ENCODE peak calls at places on chromosomes 11 and 22, in six cellular contexts. D is IMR-90, M is kidney, R is RWPE1, I is cardiac muscle cell, Y is neural progenitor cell. S is an unnamed sample.

GRCh38 chr11:3722100-3722499 is 50.9 kb upstream of the CHRNA10 start:
- DNase-seq in I (no peak), Y (no peak), D (no peak), M (no peak), R (no peak), S (no peak)

GRCh38 chr22:31896472-31896871 is 47.9 kb upstream of the YWHAH start:
- DNase-seq in D (no peak), I (no peak), R (no peak), M (no peak), Y (no peak), S (no peak)

GRCh38 chr11:9277176-9277575 is 12.0 kb upstream of the DENND5A start:
- DNase-seq in Y (no peak), M (no peak), R (no peak), D (no peak), I (no peak), S (no peak)

GRCh38 chr22:37491106-37491505 is 4.9 kb upstream of the MFNG start:
- DNase-seq in I (no peak), Y (no peak), R (no peak), M (no peak), D (no peak), S (no peak)

GRCh38 chr11:96154802-96155520 is 188.0 kb downstream of the MAML2 start:
- DNase-seq in D (peak), M (no peak), I (peak), Y (no peak), R (no peak), S (no peak)

GRCh38 chr11:116835042-116835772 is 2.2 kb downstream of the APOA1 start:
- DNase-seq in R (no peak), Y (no peak), I (no peak), M (no peak), D (no peak), S (no peak)

GRCh38 chr11:46888636-46889035 is 29.7 kb downstream of the LRP4 start:
- DNase-seq in M (no peak), R (no peak), Y (no peak), D (no peak), I (no peak), S (no peak)

GRCh38 chr11:110713469-110713776 is 1.2 kb upstream of the ARHGAP20 start:
- DNase-seq in M (peak), D (no peak), R (no peak), I (no peak), Y (no peak), S (no peak)

GRCh38 chr11:39965701-39966100 is 1493.8 kb downstream of the LRRC4C start:
- DNase-seq in M (no peak), I (no peak), D (no peak), Y (no peak), R (no peak), S (no peak)

GRCh38 chr11:116544721-116545120 is 228.1 kb downstream of the BUD13 start:
- DNase-seq in M (peak), R (no peak), Y (no peak), D (no peak), I (no peak), S (no peak)

GRCh38 chr22:42743501-42743991 is 22.9 kb upstream of the A4GALT start:
- DNase-seq in M (peak), R (peak), D (no peak), I (peak), Y (peak), S (no peak)

GRCh38 chr11:134282121-134283045 is 6.2 kb downstream of the GLB1L3 start:
- DNase-seq in R (no peak), I (no peak), Y (no peak), D (no peak), M (no peak), S (no peak)

GRCh38 chr11:70358797-70359196 is 39.5 kb upstream of the CTTN start:
- DNase-seq in Y (no peak), R (no peak), D (no peak), M (no peak), I (no peak), S (no peak)

GRCh38 chr11:42407379-42407778 is 904.4 kb upstream of the API5 start:
- DNase-seq in D (no peak), R (no peak), Y (peak), I (peak), M (no peak), S (no peak)

GRCh38 chr11:702731-703461 is 3.1 kb upstream of the EPS8L2 start:
- DNase-seq in M (peak), I (no peak), R (no peak), Y (no peak), D (no peak), S (peak)

GRCh38 chr22:44523981-44524759 is 26.1 kb upstream of the RTL6 start:
- DNase-seq in M (no peak), R (no peak), Y (no peak), I (peak), D (peak), S (no peak)
- H3K27ac ChIP-seq in M (no peak), R (no peak), Y (no peak), I (peak), D (peak), S (no peak)

GRCh38 chr11:2074266-2074825 is 64.8 kb downstream of the IGF2 start:
- DNase-seq in D (no peak), R (no peak), Y (peak), M (no peak), I (no peak), S (no peak)
- TF ChIP-seq CTCF in D (no peak), R (no peak), Y (peak), M (no peak), I (peak), S (no peak)

GRCh38 chr11:76625787-76626186 is 44.8 kb downstream of the LRRC32 start:
- DNase-seq in M (no peak), R (no peak), I (no peak), D (no peak), Y (no peak), S (no peak)
- H3K27ac ChIP-seq in M (no peak), R (no peak), I (peak), D (no peak), Y (no peak), S (no peak)

DNA sequence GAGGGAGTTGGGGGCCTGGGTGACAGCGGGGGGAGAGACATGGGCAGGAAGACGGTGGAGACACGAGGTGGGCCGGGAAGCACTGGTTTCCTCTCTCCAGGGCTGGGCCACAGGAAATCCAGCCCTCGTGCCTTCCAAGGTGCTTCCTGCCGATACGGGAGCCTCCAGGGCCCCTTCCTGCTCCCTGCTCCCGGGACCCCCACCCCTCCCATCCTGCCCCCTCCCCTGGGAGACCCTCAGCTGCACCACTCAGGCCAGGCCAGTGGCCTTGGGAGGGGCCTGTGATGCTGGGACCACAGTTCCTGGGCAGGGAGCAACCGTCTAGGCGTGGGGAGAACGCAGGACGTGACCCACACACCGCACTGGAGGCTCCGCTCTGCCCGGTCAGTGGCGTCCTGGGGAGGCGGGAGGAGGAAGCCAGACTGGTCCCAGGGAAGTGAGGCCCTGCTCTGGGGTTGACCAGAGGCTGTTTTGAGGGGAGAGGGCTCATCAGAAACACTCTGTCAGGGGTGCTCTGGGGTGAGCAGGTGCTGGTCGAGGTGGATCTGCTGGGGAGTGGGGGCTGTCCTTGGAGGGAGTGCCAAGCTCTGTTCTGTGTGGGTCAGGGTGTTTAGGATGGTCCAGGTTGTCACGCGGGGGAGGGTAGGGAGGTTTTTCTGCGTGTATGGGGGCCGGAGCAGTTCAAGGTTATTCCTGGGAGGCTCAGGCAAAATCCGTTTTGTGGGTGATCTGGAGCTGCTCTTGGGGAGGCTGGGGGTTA is at the start of gene SHANK3:
- DNase-seq in Y (no peak), I (peak), D (no peak), R (no peak), M (peak), S (no peak)
- TF ChIP-seq CTCF in Y (no peak), I (no peak), D (no peak), R (no peak), M (no peak), S (no peak)

DNA sequence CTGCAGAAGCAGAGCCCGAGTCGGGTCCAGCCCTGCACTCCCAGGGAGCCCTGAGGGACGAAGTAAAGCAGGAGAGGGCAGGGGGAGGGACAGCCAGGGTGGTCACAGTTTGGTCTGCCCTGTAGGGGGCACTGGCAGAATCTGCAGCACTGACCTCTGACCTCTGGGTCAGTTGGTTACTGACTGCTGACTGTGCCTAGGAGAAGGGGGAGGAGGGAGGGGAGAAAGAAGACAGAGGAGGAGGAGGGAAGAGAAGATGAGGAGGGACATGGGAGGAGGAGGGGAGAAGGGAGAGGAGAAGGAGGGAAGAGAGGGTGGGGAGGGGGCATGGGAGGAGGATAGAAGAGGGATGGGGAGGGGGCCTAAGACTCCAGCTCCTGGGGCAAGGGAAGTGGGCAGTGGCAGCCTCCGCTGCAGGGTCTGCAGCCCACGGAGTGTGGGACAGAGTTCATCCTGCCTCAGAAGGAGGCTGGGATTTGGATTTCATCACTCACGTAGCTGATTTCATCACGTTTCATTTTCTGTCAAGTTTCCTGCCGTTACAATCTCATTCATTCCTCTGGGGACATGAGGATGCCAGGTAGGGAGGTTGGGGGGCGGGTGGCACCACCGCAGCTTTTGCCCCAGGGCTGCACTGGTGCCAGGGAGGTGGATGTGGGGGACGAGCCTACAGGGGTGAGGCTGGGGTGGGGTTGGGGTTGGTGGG is 55.2 kb downstream of the FLRT1 start:
- DNase-seq in Y (peak), I (peak), R (no peak), M (no peak), D (peak), S (no peak)
- H3K27ac ChIP-seq in Y (no peak), I (no peak), R (peak), M (no peak), D (peak), S (no peak)

S was measured in pancreas.